ENCODE peak calls at places on chromosomes 7 and 10, in six cellular contexts. One of them, this sample, is unnamed.

GRCh38 chr10:63922714-63923317 is 401.6 kb downstream of the REEP3 start:
- DNase-seq in iris pigment epithelial cell: no peak
- DNase-seq in occipital lobe: no peak
- DNase-seq in non-pigmented ciliary epithelial cell: no peak
- DNase-seq in GM23248: no peak
- DNase-seq in GDM1: no peak
- DNase-seq in this sample: no peak

GRCh38 chr10:89426230-89426868 is 12.0 kb downstream of the IFIT5 start:
- DNase-seq in iris pigment epithelial cell: peak; percentile 76
- DNase-seq in occipital lobe: no peak
- DNase-seq in non-pigmented ciliary epithelial cell: peak; percentile 45
- DNase-seq in GM23248: peak; percentile 74
- DNase-seq in GDM1: peak; percentile 11
- DNase-seq in this sample: peak; percentile 62

GRCh38 chr10:131855763-131856401 is 44.9 kb upstream of the PPP2R2D start:
- DNase-seq in iris pigment epithelial cell: no peak
- DNase-seq in occipital lobe: no peak
- DNase-seq in non-pigmented ciliary epithelial cell: no peak
- DNase-seq in GM23248: no peak
- DNase-seq in GDM1: no peak
- DNase-seq in this sample: no peak

GRCh38 chr10:61051356-61051755 is 107.4 kb upstream of the RHOBTB1 start:
- DNase-seq in iris pigment epithelial cell: no peak
- DNase-seq in occipital lobe: no peak
- DNase-seq in non-pigmented ciliary epithelial cell: no peak
- DNase-seq in GM23248: no peak
- DNase-seq in GDM1: no peak
- DNase-seq in this sample: no peak

GRCh38 chr7:109638321-109638720 is 1068.6 kb downstream of the DNAJB9 start:
- DNase-seq in iris pigment epithelial cell: no peak
- DNase-seq in occipital lobe: no peak
- DNase-seq in non-pigmented ciliary epithelial cell: no peak
- DNase-seq in GM23248: no peak
- DNase-seq in GDM1: no peak
- DNase-seq in this sample: no peak

GRCh38 chr10:114825513-114826253 is 4.1 kb downstream of the FHIP2A start:
- DNase-seq in iris pigment epithelial cell: peak; percentile 90
- DNase-seq in occipital lobe: no peak
- DNase-seq in non-pigmented ciliary epithelial cell: peak; percentile 92
- DNase-seq in GM23248: peak; percentile 84
- DNase-seq in GDM1: no peak
- DNase-seq in this sample: peak; percentile 76

GRCh38 chr10:14661818-14662217 is 112.9 kb downstream of the FAM107B start:
- DNase-seq in iris pigment epithelial cell: no peak
- DNase-seq in occipital lobe: no peak
- DNase-seq in non-pigmented ciliary epithelial cell: no peak
- DNase-seq in GM23248: peak; percentile 9
- DNase-seq in GDM1: no peak
- DNase-seq in this sample: no peak

GRCh38 chr10:71207578-71207977 is 4.8 kb upstream of the UNC5B start:
- DNase-seq in iris pigment epithelial cell: no peak
- DNase-seq in occipital lobe: no peak
- DNase-seq in non-pigmented ciliary epithelial cell: no peak
- DNase-seq in GM23248: no peak
- DNase-seq in GDM1: no peak
- DNase-seq in this sample: no peak

GRCh38 chr7:158999496-158999895 is 143.1 kb downstream of the DYNC2I1 start:
- DNase-seq in iris pigment epithelial cell: no peak
- DNase-seq in occipital lobe: no peak
- DNase-seq in non-pigmented ciliary epithelial cell: no peak
- DNase-seq in GM23248: no peak
- DNase-seq in GDM1: no peak
- DNase-seq in this sample: no peak

GRCh38 chr7:80095545-80095944 is 39.1 kb upstream of the GNAI1 start:
- DNase-seq in iris pigment epithelial cell: peak; percentile 29
- DNase-seq in occipital lobe: no peak
- DNase-seq in non-pigmented ciliary epithelial cell: no peak
- DNase-seq in GM23248: peak; percentile 59
- DNase-seq in GDM1: no peak
- DNase-seq in this sample: peak; percentile 27

GRCh38 chr7:4882169-4882741 is 1.3 kb downstream of the RADIL start:
- DNase-seq in iris pigment epithelial cell: peak; percentile 65
- DNase-seq in occipital lobe: peak; percentile 18
- DNase-seq in non-pigmented ciliary epithelial cell: peak; percentile 8
- DNase-seq in GM23248: peak; percentile 91
- DNase-seq in GDM1: no peak
- DNase-seq in this sample: peak; percentile 40

GRCh38 chr10:117677239-117677638 is 134.7 kb downstream of the EMX2 start:
- DNase-seq in iris pigment epithelial cell: no peak
- DNase-seq in occipital lobe: no peak
- DNase-seq in non-pigmented ciliary epithelial cell: no peak
- DNase-seq in GM23248: no peak
- DNase-seq in GDM1: no peak
- DNase-seq in this sample: no peak

GRCh38 chr10:48294431-48294830 is 12.0 kb upstream of the MAPK8 start:
- DNase-seq in iris pigment epithelial cell: no peak
- DNase-seq in occipital lobe: no peak
- DNase-seq in non-pigmented ciliary epithelial cell: no peak
- DNase-seq in GM23248: no peak
- DNase-seq in GDM1: no peak
- DNase-seq in this sample: no peak

GRCh38 chr10:72353028-72353962 is 1.4 kb downstream of the DNAJB12 start:
- DNase-seq in iris pigment epithelial cell: peak; percentile 63
- DNase-seq in occipital lobe: no peak
- DNase-seq in non-pigmented ciliary epithelial cell: no peak
- DNase-seq in GM23248: peak; percentile 71
- DNase-seq in GDM1: no peak
- DNase-seq in this sample: peak; percentile 54

GRCh38 chr7:134660961-134661376 is 14.3 kb downstream of the BPGM start:
- DNase-seq in iris pigment epithelial cell: peak; percentile 95
- DNase-seq in occipital lobe: no peak
- DNase-seq in non-pigmented ciliary epithelial cell: peak; percentile 78
- DNase-seq in GM23248: peak; percentile 84
- DNase-seq in GDM1: no peak
- DNase-seq in this sample: peak; percentile 84

GRCh38 chr10:124649209-124649608 is 95.0 kb downstream of the FAM53B start:
- DNase-seq in iris pigment epithelial cell: no peak
- DNase-seq in occipital lobe: peak; percentile 34
- DNase-seq in non-pigmented ciliary epithelial cell: no peak
- DNase-seq in GM23248: peak; percentile 42
- DNase-seq in GDM1: no peak
- DNase-seq in this sample: peak; percentile 46

GRCh38 chr7:38699481-38699880 is 68.3 kb upstream of the AMPH start:
- DNase-seq in iris pigment epithelial cell: peak; percentile 76
- DNase-seq in occipital lobe: no peak
- DNase-seq in non-pigmented ciliary epithelial cell: no peak
- DNase-seq in GM23248: peak; percentile 71
- DNase-seq in GDM1: no peak
- DNase-seq in this sample: peak; percentile 22

GRCh38 chr10:11147723-11148122 is 130.1 kb downstream of the CELF2 start:
- DNase-seq in iris pigment epithelial cell: no peak
- DNase-seq in occipital lobe: no peak
- DNase-seq in non-pigmented ciliary epithelial cell: no peak
- DNase-seq in GM23248: no peak
- DNase-seq in GDM1: peak; percentile 69
- DNase-seq in this sample: no peak

GRCh38 chr7:151461942-151462230 is 21.9 kb upstream of the CRYGN start:
- DNase-seq in iris pigment epithelial cell: no peak
- DNase-seq in occipital lobe: no peak
- DNase-seq in non-pigmented ciliary epithelial cell: no peak
- DNase-seq in GM23248: no peak
- DNase-seq in GDM1: no peak
- DNase-seq in this sample: no peak

GRCh38 chr10:50470345-50470744 is 153.4 kb downstream of the SGMS1 start:
- DNase-seq in iris pigment epithelial cell: no peak
- DNase-seq in occipital lobe: no peak
- DNase-seq in non-pigmented ciliary epithelial cell: no peak
- DNase-seq in GM23248: peak; percentile 8
- DNase-seq in GDM1: no peak
- DNase-seq in this sample: no peak

GRCh38 chr10:2387261-2387660 is 649.9 kb upstream of the ADARB2 start:
- DNase-seq in iris pigment epithelial cell: no peak
- DNase-seq in occipital lobe: no peak
- DNase-seq in non-pigmented ciliary epithelial cell: no peak
- DNase-seq in GM23248: no peak
- DNase-seq in GDM1: no peak
- DNase-seq in this sample: no peak

GRCh38 chr10:91745086-91745831 is 53.0 kb upstream of the TNKS2 start:
- DNase-seq in iris pigment epithelial cell: peak; percentile 11
- DNase-seq in occipital lobe: no peak
- DNase-seq in non-pigmented ciliary epithelial cell: no peak
- DNase-seq in GM23248: peak; percentile 39
- DNase-seq in GDM1: no peak
- DNase-seq in this sample: peak; percentile 9

GRCh38 chr7:495326-495725 is 24.3 kb downstream of the PDGFA start:
- DNase-seq in iris pigment epithelial cell: no peak
- DNase-seq in occipital lobe: no peak
- DNase-seq in non-pigmented ciliary epithelial cell: no peak
- DNase-seq in GM23248: no peak
- DNase-seq in GDM1: no peak
- DNase-seq in this sample: no peak

GRCh38 chr10:77431209-77431611 is 206.4 kb downstream of the KCNMA1 start:
- DNase-seq in iris pigment epithelial cell: no peak
- DNase-seq in occipital lobe: no peak
- DNase-seq in non-pigmented ciliary epithelial cell: no peak
- DNase-seq in GM23248: no peak
- DNase-seq in GDM1: no peak
- DNase-seq in this sample: no peak

GRCh38 chr7:55500117-55500516 is 72.2 kb downstream of the VOPP1 start:
- DNase-seq in iris pigment epithelial cell: no peak
- DNase-seq in occipital lobe: no peak
- DNase-seq in non-pigmented ciliary epithelial cell: no peak
- DNase-seq in GM23248: no peak
- DNase-seq in GDM1: no peak
- DNase-seq in this sample: no peak

GRCh38 chr10:59227136-59227673 is 50.8 kb downstream of the PHYHIPL start:
- DNase-seq in iris pigment epithelial cell: no peak
- DNase-seq in occipital lobe: no peak
- DNase-seq in non-pigmented ciliary epithelial cell: no peak
- DNase-seq in GM23248: no peak
- DNase-seq in GDM1: no peak
- DNase-seq in this sample: no peak

GRCh38 chr10:127715782-127716378 is 21.1 kb upstream of the FOXI2 start:
- DNase-seq in iris pigment epithelial cell: no peak
- DNase-seq in occipital lobe: no peak
- DNase-seq in non-pigmented ciliary epithelial cell: peak; percentile 3
- DNase-seq in GM23248: peak; percentile 38
- DNase-seq in GDM1: no peak
- DNase-seq in this sample: no peak

GRCh38 chr10:4825868-4826787 is at the start of gene AKR1E2:
- DNase-seq in iris pigment epithelial cell: peak; percentile 96
- DNase-seq in occipital lobe: peak; percentile 84
- DNase-seq in non-pigmented ciliary epithelial cell: peak; percentile 84
- DNase-seq in GM23248: peak; percentile 98
- DNase-seq in GDM1: no peak
- DNase-seq in this sample: peak; percentile 92